ENCODE peak calls at places on chromosomes 7 and 10, in ten cellular contexts. M is nephron progenitor cell; H is KBM-7; N is AG09309; F is cardiac fibroblast; I is stimulated activated CD8-positive, alpha-beta memory T cell treated with anti-CD3 and anti-CD28 coated beads, Interleukin-2, amount 100 ng/mL, for 1 hour; Z is activated CD8-positive, alpha-beta memory T cell treated with anti-CD3 and anti-CD28 coated beads for 1 hour; Q is NCI-H2081; A is EH; P is WTC11. U is an unnamed sample.

GRCh38 chr10:132133005-132133404 is 53.7 kb upstream of the DPYSL4 start:
- DNase-seq in M (no peak), F (no peak), A (peak), H (no peak), Z (no peak), N (no peak), P (no peak), I (no peak), Q (no peak), U (no peak)

GRCh38 chr10:72477463-72477862 is 122.7 kb upstream of the DNAJB12 start:
- DNase-seq in A (no peak), N (no peak), H (no peak), P (no peak), M (no peak), Q (no peak), F (no peak), I (no peak), Z (no peak), U (no peak)

GRCh38 chr10:969473-970150 is 18.6 kb upstream of the GTPBP4 start:
- DNase-seq in N (no peak), Z (no peak), A (no peak), I (no peak), M (no peak), H (no peak), Q (no peak), F (no peak), P (no peak), U (no peak)

GRCh38 chr7:50056131-50056530 is 36.9 kb downstream of the ZPBP start:
- DNase-seq in M (no peak), F (no peak), N (no peak), P (no peak), Z (no peak), Q (no peak), A (no peak), H (peak), I (no peak), U (peak)

GRCh38 chr10:84244651-84245270 is at the start of gene RGR:
- DNase-seq in M (no peak), H (no peak), I (no peak), Z (no peak), F (no peak), Q (no peak), P (no peak), N (no peak), A (no peak), U (no peak)

GRCh38 chr7:94908204-94909022 is 1.0 kb downstream of the PPP1R9A start:
- DNase-seq in Z (no peak), I (no peak), F (peak), M (peak), P (peak), Q (peak), N (no peak), H (peak), A (no peak), U (no peak)

GRCh38 chr7:44615149-44615611 is 8.8 kb downstream of the OGDH start:
- DNase-seq in I (no peak), Q (no peak), F (no peak), A (peak), P (no peak), M (no peak), N (no peak), Z (no peak), H (peak), U (no peak)

GRCh38 chr7:26101471-26102151 is 50.4 kb upstream of the NFE2L3 start:
- DNase-seq in Q (no peak), P (peak), H (peak), M (peak), Z (no peak), I (no peak), A (no peak), F (no peak), N (no peak), U (no peak)

GRCh38 chr10:25748509-25748908 is 185.5 kb upstream of the MYO3A start:
- DNase-seq in M (no peak), F (no peak), Z (no peak), P (no peak), A (no peak), H (no peak), N (no peak), I (no peak), Q (no peak), U (no peak)

GRCh38 chr7:3943779-3944520 is 642.9 kb downstream of the SDK1 start:
- DNase-seq in M (no peak), N (no peak), Q (no peak), F (no peak), P (no peak), H (no peak), Z (no peak), A (no peak), I (no peak), U (no peak)

GRCh38 chr10:3516626-3517255 is 268.3 kb downstream of the KLF6 start:
- DNase-seq in A (peak), Q (no peak), F (no peak), Z (no peak), H (no peak), M (no peak), P (no peak), I (no peak), N (no peak), U (no peak)

U was measured in OCI-M1.